ENCODE peak calls at places on chromosomes 13 and 19, in seven cellular contexts. One of them, this sample, is unnamed.

GRCh38 chr13:39451860-39452301 is 151.1 kb downstream of the LHFPL6 start:
- DNase-seq in non-pigmented ciliary epithelial cell: no peak
- DNase-seq in Kasumi-1: peak
- DNase-seq in mesenchymal stem cell: peak
- DNase-seq in prostate gland: no peak
- DNase-seq in D341Med: no peak
- DNase-seq in activated CD4-positive, alpha-beta T cell treated with anti-CD3 and anti-CD28 coated beads, Interleukin-2, amount 10 ng/mL, durations not matched to agents 7 days and 5 days: no peak
- DNase-seq in this sample: no peak

GRCh38 chr13:73708393-73708985 is 425.7 kb downstream of the KLF12 start:
- DNase-seq in non-pigmented ciliary epithelial cell: peak
- DNase-seq in activated CD4-positive, alpha-beta T cell treated with anti-CD3 and anti-CD28 coated beads, Interleukin-2, amount 10 ng/mL, durations not matched to agents 7 days and 5 days: peak
- DNase-seq in Kasumi-1: peak
- DNase-seq in prostate gland: peak
- DNase-seq in mesenchymal stem cell: peak
- DNase-seq in D341Med: peak
- DNase-seq in this sample: peak

GRCh38 chr13:41833851-41834250 is 127.1 kb downstream of the VWA8 start:
- DNase-seq in activated CD4-positive, alpha-beta T cell treated with anti-CD3 and anti-CD28 coated beads, Interleukin-2, amount 10 ng/mL, durations not matched to agents 7 days and 5 days: no peak
- DNase-seq in prostate gland: no peak
- DNase-seq in mesenchymal stem cell: no peak
- DNase-seq in Kasumi-1: no peak
- DNase-seq in D341Med: no peak
- DNase-seq in non-pigmented ciliary epithelial cell: no peak
- DNase-seq in this sample: no peak

GRCh38 chr13:49667773-49668172 is 23.5 kb downstream of the EBPL start:
- DNase-seq in prostate gland: no peak
- DNase-seq in D341Med: no peak
- DNase-seq in Kasumi-1: no peak
- DNase-seq in mesenchymal stem cell: no peak
- DNase-seq in activated CD4-positive, alpha-beta T cell treated with anti-CD3 and anti-CD28 coated beads, Interleukin-2, amount 10 ng/mL, durations not matched to agents 7 days and 5 days: no peak
- DNase-seq in non-pigmented ciliary epithelial cell: no peak
- DNase-seq in this sample: no peak

GRCh38 chr13:110346661-110347067 is 39.6 kb downstream of the COL4A2 start:
- DNase-seq in activated CD4-positive, alpha-beta T cell treated with anti-CD3 and anti-CD28 coated beads, Interleukin-2, amount 10 ng/mL, durations not matched to agents 7 days and 5 days: no peak
- DNase-seq in prostate gland: no peak
- DNase-seq in Kasumi-1: no peak
- DNase-seq in mesenchymal stem cell: no peak
- DNase-seq in D341Med: no peak
- DNase-seq in non-pigmented ciliary epithelial cell: no peak
- DNase-seq in this sample: no peak

GRCh38 chr19:29561601-29562000 is 35.8 kb downstream of the VSTM2B start:
- DNase-seq in prostate gland: no peak
- DNase-seq in Kasumi-1: no peak
- DNase-seq in D341Med: no peak
- DNase-seq in non-pigmented ciliary epithelial cell: no peak
- DNase-seq in mesenchymal stem cell: no peak
- DNase-seq in activated CD4-positive, alpha-beta T cell treated with anti-CD3 and anti-CD28 coated beads, Interleukin-2, amount 10 ng/mL, durations not matched to agents 7 days and 5 days: no peak
- DNase-seq in this sample: no peak

GRCh38 chr19:18789883-18790565 is 1.1 kb downstream of the COMP start:
- DNase-seq in activated CD4-positive, alpha-beta T cell treated with anti-CD3 and anti-CD28 coated beads, Interleukin-2, amount 10 ng/mL, durations not matched to agents 7 days and 5 days: no peak
- DNase-seq in prostate gland: no peak
- DNase-seq in non-pigmented ciliary epithelial cell: no peak
- DNase-seq in mesenchymal stem cell: no peak
- DNase-seq in Kasumi-1: peak
- DNase-seq in D341Med: peak
- DNase-seq in this sample: no peak

GRCh38 chr19:7612282-7613274 is 16.8 kb downstream of the XAB2 start:
- DNase-seq in D341Med: no peak
- DNase-seq in mesenchymal stem cell: no peak
- DNase-seq in prostate gland: no peak
- DNase-seq in non-pigmented ciliary epithelial cell: no peak
- DNase-seq in Kasumi-1: no peak
- DNase-seq in activated CD4-positive, alpha-beta T cell treated with anti-CD3 and anti-CD28 coated beads, Interleukin-2, amount 10 ng/mL, durations not matched to agents 7 days and 5 days: no peak
- DNase-seq in this sample: no peak

This sample was measured in DND-41.